ENCODE peak calls at places on chromosomes 11 and 22, in eight cellular contexts. A, X, L, Z, F, V, D and B are unnamed samples.

GRCh38 chr11:16469968-16470367 is 113.6 kb upstream of the SOX6 start:
- DNase-seq in D (no peak), Z (no peak), V (no peak), X (no peak), A (no peak), F (no peak), L (no peak), B (no peak)

GRCh38 chr11:1085440-1086170 is 10.9 kb downstream of the MUC2 start:
- DNase-seq in Z (peak; percentile 65), X (no peak), D (no peak), V (no peak), L (peak; percentile 14), F (no peak), A (peak; percentile 2), B (peak; percentile 71)

GRCh38 chr11:44305643-44306468 is 4.1 kb downstream of the ALX4 start:
- DNase-seq in D (peak; percentile 52), Z (no peak), F (no peak), V (no peak), X (no peak), A (peak; percentile 43), L (no peak), B (peak; percentile 82)

GRCh38 chr11:17588166-17588565 is 41.1 kb downstream of the OTOG start:
- DNase-seq in Z (peak; percentile 21), X (no peak), F (no peak), V (no peak), A (no peak), D (no peak), L (no peak), B (peak; percentile 36)

GRCh38 chr22:47002692-47003091 is 240.2 kb downstream of the TBC1D22A start:
- DNase-seq in Z (no peak), V (no peak), F (no peak), L (no peak), D (no peak), A (no peak), X (no peak), B (no peak)

GRCh38 chr22:34414467-34415440 is 494.5 kb upstream of the LARGE1 start:
- DNase-seq in L (no peak), X (peak; percentile 66), V (no peak), Z (no peak), D (no peak), A (peak; percentile 48), F (no peak), B (no peak)

GRCh38 chr11:128424867-128425285 is 162.5 kb downstream of the ETS1 start:
- DNase-seq in F (peak; percentile 79), X (peak; percentile 8), L (peak; percentile 56), A (peak; percentile 78), D (peak; percentile 35), Z (peak; percentile 57), V (no peak), B (peak; percentile 74)

GRCh38 chr11:73814812-73815211 is 27.1 kb downstream of the MRPL48 start:
- DNase-seq in V (no peak), Z (no peak), F (no peak), X (no peak), A (no peak), D (no peak), L (no peak), B (no peak)

GRCh38 chr11:102110761-102111010 is 439 bp downstream of the YAP1 start:
- DNase-seq in V (no peak), L (peak; percentile 66), Z (peak; percentile 82), F (no peak), A (no peak), X (no peak), D (no peak), B (peak; percentile 81)

DNA sequence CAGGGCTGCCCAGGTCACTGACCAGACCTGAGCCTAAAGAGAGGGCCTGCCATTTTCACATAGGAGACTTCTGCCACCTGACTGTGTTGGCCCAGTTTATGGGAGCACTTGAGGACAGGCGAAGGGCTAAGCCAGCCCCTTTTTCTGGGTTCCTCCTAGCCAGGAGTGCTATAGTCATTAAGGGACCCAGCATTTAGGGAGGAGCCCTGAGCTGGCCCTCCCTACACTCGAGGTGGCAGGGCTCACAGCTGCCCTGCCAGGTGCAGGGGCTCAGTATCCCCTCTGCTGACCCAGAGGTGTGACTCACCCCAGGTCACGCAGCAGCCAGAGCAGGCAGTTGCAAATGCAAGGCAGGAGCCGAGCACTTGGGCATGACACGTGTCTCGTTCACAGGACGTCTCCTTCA is 86.3 kb upstream of the CRYBB3 start:
- DNase-seq in V (no peak), F (no peak), Z (peak; percentile 89), X (no peak), A (no peak), D (peak; percentile 41), L (no peak), B (no peak)
- H3K27ac ChIP-seq in V (no peak overlapping the region), F (no peak overlapping the region), Z (peak overlapping the region; percentile 75), X (no peak overlapping the region), A (peak overlapping the region; percentile 91), D (peak overlapping the region; percentile 93), L (no peak overlapping the region), B (no peak overlapping the region)

GRCh38 chr11:75350743-75351540 is 519 bp downstream of the ARRB1 start:
- DNase-seq in D (peak; percentile 65), F (peak; percentile 35), L (peak; percentile 54), A (peak; percentile 65), V (no peak), Z (peak; percentile 88), X (no peak), B (peak; percentile 87)
- TF ChIP-seq CTCF in D (no peak), F (peak; percentile 19), L (no peak), A (no peak), V (no peak), Z (no peak), X (no peak), B (no peak)

GRCh38 chr11:7518811-7519562 is 5.2 kb downstream of the PPFIBP2 start:
- DNase-seq in X (no peak), F (no peak), V (no peak), L (no peak), A (no peak), Z (no peak), D (no peak), B (no peak)

GRCh38 chr11:7522106-7522505 is 8.3 kb downstream of the PPFIBP2 start:
- DNase-seq in Z (no peak), V (no peak), F (no peak), L (no peak), X (no peak), A (no peak), D (no peak), B (no peak)

GRCh38 chr11:7520011-7520942 is 6.5 kb downstream of the PPFIBP2 start:
- DNase-seq in X (no peak), F (no peak), Z (no peak), A (no peak), V (no peak), D (no peak), L (no peak), B (no peak)

GRCh38 chr11:7522546-7522945 is 8.7 kb downstream of the PPFIBP2 start:
- DNase-seq in V (no peak), L (no peak), Z (no peak), F (no peak), D (no peak), A (no peak), X (no peak), B (no peak)

DNA sequence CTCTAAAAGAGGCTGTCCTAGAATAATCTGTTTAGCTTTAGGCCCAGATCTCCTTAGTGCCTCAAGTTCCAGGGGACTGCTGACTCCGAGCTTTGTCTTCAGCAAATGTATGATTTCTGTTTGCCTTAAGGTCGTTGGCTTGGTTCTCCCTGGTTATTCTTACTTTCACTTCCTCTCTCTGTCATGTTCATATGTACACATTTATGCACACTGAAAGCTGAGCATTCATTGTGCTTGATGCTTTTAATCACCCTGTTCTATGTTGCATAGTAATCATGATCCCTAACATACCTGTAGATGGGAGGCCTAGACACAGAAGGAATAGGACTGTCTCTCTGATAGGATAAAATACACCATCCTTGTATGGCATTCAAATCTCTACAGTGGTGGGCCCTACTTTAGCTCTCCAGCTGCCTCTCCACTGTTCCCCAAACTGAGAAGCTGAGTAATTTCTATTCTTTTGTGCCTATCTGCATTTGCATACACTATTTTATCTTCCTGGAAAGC is 7.2 kb downstream of the PPFIBP2 start:
- DNase-seq in Z (no peak), X (no peak), L (no peak), A (no peak), V (no peak), D (no peak), F (no peak), B (no peak)
- H3K27ac ChIP-seq in Z (no peak overlapping the region), X (no peak overlapping the region), L (no peak overlapping the region), A (peak overlapping the region; percentile 2), V (no peak overlapping the region), D (no peak overlapping the region), F (no peak overlapping the region), B (peak overlapping the region; percentile 67)

DNA sequence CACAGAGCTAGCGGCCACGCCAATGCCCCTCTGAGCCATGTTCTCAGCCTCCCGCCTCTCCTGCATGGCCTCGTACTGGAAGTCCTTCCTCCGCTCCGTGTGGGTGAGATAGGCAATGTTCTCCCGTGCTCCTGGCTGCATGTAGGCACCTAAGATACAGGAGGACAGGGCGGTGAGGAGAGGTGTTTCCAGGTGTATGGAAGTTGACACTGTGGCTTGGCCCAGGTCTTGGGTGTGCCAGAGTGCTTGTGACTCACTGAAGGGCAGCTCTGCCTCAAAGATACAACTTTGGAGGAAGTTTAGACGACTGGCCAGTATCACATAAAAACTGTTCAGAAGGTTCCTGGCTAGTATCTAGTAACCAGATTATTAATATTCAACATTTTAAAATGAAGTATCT is 8.5 kb downstream of the SRRD start:
- DNase-seq in A (no peak), F (no peak), X (no peak), L (no peak), D (peak; percentile 44), V (no peak), Z (no peak), B (no peak)
- TF ChIP-seq CTCF in A (no peak), F (no peak), X (no peak), L (no peak), D (no peak), V (no peak), Z (no peak), B (no peak)

GRCh38 chr11:32391479-32391878 is 43.9 kb downstream of the WT1 start:
- DNase-seq in L (no peak), D (no peak), V (no peak), F (no peak), A (no peak), X (no peak), Z (no peak), B (no peak)

GRCh38 chr11:32390712-32391111 is 44.6 kb downstream of the WT1 start:
- DNase-seq in D (no peak), A (no peak), L (no peak), V (no peak), X (no peak), F (no peak), Z (no peak), B (no peak)

GRCh38 chr11:32386770-32387377 is 48.5 kb downstream of the WT1 start:
- DNase-seq in X (no peak), Z (no peak), A (no peak), D (no peak), F (peak; percentile 63), L (no peak), V (no peak), B (no peak)

GRCh38 chr11:32391965-32392553 is 43.3 kb downstream of the WT1 start:
- DNase-seq in L (no peak), Z (no peak), A (no peak), D (no peak), X (no peak), F (peak; percentile 82), V (no peak), B (no peak)

GRCh38 chr11:32388871-32389770 is 46.2 kb downstream of the WT1 start:
- DNase-seq in F (no peak), A (no peak), L (no peak), V (no peak), Z (no peak), D (no peak), X (no peak), B (no peak)
- H3K27ac ChIP-seq in F (no peak overlapping the region), A (no peak overlapping the region), L (no peak overlapping the region), V (no peak overlapping the region), Z (no peak overlapping the region), D (no peak overlapping the region), X (no peak overlapping the region), B (peak overlapping the region; percentile 23)